ENCODE peak calls at places on chromosomes 1 and 21, in seven cellular contexts. F is pancreas, T is H9, M is BE2C, A is cardiac muscle cell, R is colonic mucosa, D is aorta. H is an unnamed sample. For H3K9me3, the result is how much of the 10 kb centered on the place peaks cover.

GRCh38 chr1:110542730-110543129 is 23.8 kb upstream of the KCNA10 start:
- DNase-seq in M (no peak), D (no peak), A (peak), F (no peak), R (no peak), T (no peak), H (no peak)

GRCh38 chr1:164651378-164651951 is 92.5 kb downstream of the PBX1 start:
- DNase-seq in A (no peak), R (peak), F (peak), M (no peak), T (no peak), D (no peak), H (no peak)

GRCh38 chr1:178266619-178267066 is 172.7 kb downstream of the RASAL2 start:
- DNase-seq in D (no peak), M (no peak), R (no peak), F (no peak), A (no peak), T (peak), H (no peak)

GRCh38 chr1:119805746-119806145 is 5.5 kb downstream of the REG4 start:
- DNase-seq in T (no peak), M (no peak), A (no peak), D (no peak), R (no peak), F (no peak), H (no peak)

GRCh38 chr1:200224315-200224714 is 185.5 kb downstream of the ZNF281 start:
- DNase-seq in F (no peak), R (no peak), T (no peak), D (no peak), M (no peak), A (no peak), H (no peak)

GRCh38 chr1:166905136-166905535 is 29.1 kb upstream of the TADA1 start:
- DNase-seq in M (no peak), A (no peak), F (no peak), T (no peak), R (no peak), D (no peak), H (no peak)

GRCh38 chr1:89953072-89953626 is 41.8 kb upstream of the ZNF326 start:
- DNase-seq in R (peak), A (peak), F (no peak), M (peak), T (peak), D (no peak), H (no peak)

GRCh38 chr1:59071289-59071688 is 225.6 kb upstream of the FGGY start:
- DNase-seq in R (peak), D (no peak), F (no peak), T (no peak), A (no peak), M (no peak), H (no peak)

GRCh38 chr1:27727126-27727525 is 1.4 kb downstream of the FAM76A start:
- DNase-seq in R (no peak), T (no peak), A (peak), M (no peak), F (no peak), D (no peak), H (no peak)

GRCh38 chr1:196271212-196271947 is 336.9 kb downstream of the KCNT2 start:
- DNase-seq in M (no peak), F (no peak), A (no peak), T (no peak), R (no peak), D (no peak), H (no peak)

GRCh38 chr1:31812158-31812829 is 3.5 kb downstream of the SPOCD1 start:
- DNase-seq in A (no peak), R (no peak), M (no peak), T (no peak), D (no peak), F (no peak), H (no peak)

GRCh38 chr1:66542314-66542713 is 8.4 kb downstream of the SGIP1 start:
- DNase-seq in R (no peak), A (no peak), F (no peak), D (no peak), M (no peak), T (no peak), H (no peak)

GRCh38 chr1:17773626-17774326 is 18.6 kb downstream of the ACTL8 start:
- DNase-seq in D (peak), T (no peak), A (no peak), R (no peak), F (no peak), M (no peak), H (no peak)

GRCh38 chr1:205972491-205973168 is 29.4 kb upstream of the SLC26A9 start:
- DNase-seq in D (no peak), A (no peak), T (no peak), M (peak), F (no peak), R (no peak), H (no peak)

GRCh38 chr1:168926236-168926635 is 180.3 kb upstream of the ATP1B1 start:
- DNase-seq in F (no peak), D (no peak), M (no peak), A (no peak), T (no peak), R (no peak), H (no peak)

GRCh38 chr1:237104096-237104495 is 62.1 kb downstream of the RYR2 start:
- DNase-seq in A (no peak), D (no peak), M (no peak), R (no peak), F (no peak), T (no peak), H (no peak)

GRCh38 chr1:223737342-223737741 is 25.0 kb downstream of the CAPN2 start:
- DNase-seq in M (no peak), R (no peak), T (no peak), D (no peak), A (no peak), F (no peak), H (no peak)

GRCh38 chr1:117664314-117664713 is 58.5 kb downstream of the TENT5C start:
- DNase-seq in F (no peak), M (no peak), D (no peak), R (no peak), T (no peak), A (no peak), H (no peak)

GRCh38 chr1:214588963-214589597 is 13.9 kb upstream of the CENPF start:
- DNase-seq in A (no peak), T (no peak), D (no peak), F (no peak), R (no peak), M (no peak), H (no peak)

GRCh38 chr1:181083842-181084605 is 4.5 kb upstream of the IER5 start:
- DNase-seq in F (peak), T (peak), A (peak), R (peak), M (peak), D (peak), H (no peak)

GRCh38 chr1:83055391-83056170 is 943.4 kb downstream of the TTLL7 start:
- DNase-seq in T (no peak), D (no peak), M (no peak), A (no peak), F (no peak), R (no peak), H (no peak)

GRCh38 chr1:25977816-25978215 is 20.0 kb downstream of the PAFAH2 start:
- DNase-seq in T (no peak), R (no peak), D (no peak), F (no peak), M (no peak), A (no peak), H (no peak)

GRCh38 chr1:71039666-71040262 is 7.9 kb downstream of the PTGER3 start:
- DNase-seq in M (no peak), F (no peak), D (no peak), A (no peak), T (no peak), R (no peak), H (no peak)

GRCh38 chr1:182259229-182259872 is 132.2 kb downstream of the GLUL start:
- DNase-seq in D (peak), T (no peak), F (peak), M (no peak), R (peak), A (peak), H (peak)

GRCh38 chr1:43388613-43389012 is 987 bp downstream of the MED8 start:
- DNase-seq in M (no peak), F (no peak), T (no peak), A (no peak), D (no peak), R (no peak), H (no peak)

GRCh38 chr1:8357329-8358101 is 39.6 kb downstream of the SLC45A1 start:
- DNase-seq in M (no peak), R (no peak), F (no peak), T (no peak), D (no peak), A (no peak), H (no peak)

GRCh38 chr1:102970496-102971078 is 137.7 kb downstream of the COL11A1 start:
- DNase-seq in A (peak), D (no peak), M (peak), R (no peak), T (peak), F (no peak), H (no peak)

GRCh38 chr21:46124083-46124925 is 26.4 kb downstream of the COL6A2 start:
- DNase-seq in F (no peak), M (no peak), D (peak), R (no peak), A (no peak), T (peak), H (no peak)

GRCh38 chr1:9909222-9910046 is 635 bp downstream of the CTNNBIP1 start:
- DNase-seq in M (no peak), T (no peak), F (peak), R (peak), D (peak), A (no peak), H (peak)

GRCh38 chr21:31557956-31558838 is 101.3 kb upstream of the SOD1 start:
- DNase-seq in M (peak), D (no peak), A (peak), R (peak), T (peak), F (no peak), H (no peak)

GRCh38 chr1:13407811-13408210 is 2.4 kb upstream of the PRAMEF20 start:
- DNase-seq in M (no peak), F (no peak), R (no peak), D (no peak), A (no peak), T (no peak), H (no peak)
- H3K9me3 ChIP-seq in M (under half), F (under half), R (under half), D (under half), A (under half), T (half or more), H (under half)

DNA sequence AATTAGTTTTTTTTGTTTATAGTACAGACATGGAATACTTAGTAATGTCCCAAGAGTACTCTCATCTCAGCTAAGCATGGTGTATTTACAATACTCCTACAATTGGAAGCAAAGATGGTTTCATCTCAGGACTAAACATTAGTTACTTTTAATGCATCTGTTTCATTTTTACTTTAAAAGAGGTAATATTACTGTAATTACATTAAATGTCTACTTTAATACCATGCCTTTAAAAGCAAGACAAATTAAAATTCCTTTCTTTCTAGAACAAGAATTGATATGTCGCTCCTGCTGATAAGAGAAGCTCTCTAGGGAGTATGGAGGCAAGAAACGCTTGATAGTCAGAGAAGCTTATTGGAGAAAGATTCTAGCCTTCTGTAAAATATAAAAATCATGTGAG is 284.9 kb upstream of the ADAMTS5 start:
- DNase-seq in M (no peak), T (no peak), D (no peak), A (no peak), R (no peak), F (no peak), H (no peak)
- H3K9me3 ChIP-seq in M (under half), T (under half), D (under half), A (under half), R (under half), F (under half), H (under half)

GRCh38 chr1:5798151-5798730 is 194.0 kb downstream of the NPHP4 start:
- DNase-seq in R (no peak), M (no peak), D (no peak), T (peak), F (no peak), A (no peak), H (no peak)

GRCh38 chr1:5796028-5796427 is 196.2 kb downstream of the NPHP4 start:
- DNase-seq in A (no peak), D (no peak), F (no peak), M (no peak), T (no peak), R (no peak), H (no peak)

GRCh38 chr1:5794279-5794678 is 197.9 kb downstream of the NPHP4 start:
- DNase-seq in A (no peak), F (no peak), R (no peak), D (no peak), M (no peak), T (no peak), H (no peak)

GRCh38 chr1:5798904-5799303 is 193.3 kb downstream of the NPHP4 start:
- DNase-seq in T (no peak), R (no peak), A (no peak), F (no peak), D (no peak), M (no peak), H (no peak)

GRCh38 chr1:5793516-5793915 is 198.7 kb downstream of the NPHP4 start:
- DNase-seq in A (no peak), T (no peak), F (peak), R (no peak), M (no peak), D (no peak), H (no peak)
- H3K9me3 ChIP-seq in A (under half), T (under half), F (under half), R (under half), M (under half), D (under half), H (under half)

GRCh38 chr1:29567257-29567656 is 330.9 kb downstream of the PTPRU start:
- DNase-seq in A (no peak), R (no peak), M (no peak), D (no peak), T (no peak), F (no peak), H (no peak)

GRCh38 chr1:29569971-29570634 is 333.8 kb downstream of the PTPRU start:
- DNase-seq in A (no peak), F (no peak), R (no peak), T (no peak), D (no peak), M (no peak), H (no peak)

GRCh38 chr1:29563571-29563970 is 327.2 kb downstream of the PTPRU start:
- DNase-seq in D (no peak), T (no peak), A (peak), F (no peak), M (no peak), R (no peak), H (no peak)

GRCh38 chr1:29563092-29563491 is 326.8 kb downstream of the PTPRU start:
- DNase-seq in A (no peak), F (no peak), D (no peak), M (no peak), T (no peak), R (no peak), H (no peak)

GRCh38 chr1:29565490-29565889 is 329.2 kb downstream of the PTPRU start:
- DNase-seq in R (no peak), T (no peak), A (no peak), F (no peak), M (no peak), D (no peak), H (no peak)
- H3K9me3 ChIP-seq in R (under half), T (under half), A (under half), F (under half), M (under half), D (under half), H (half or more)

GRCh38 chr21:44654576-44654950 is at the start of gene KRTAP12-4:
- DNase-seq in A (no peak), M (no peak), F (no peak), D (no peak), T (no peak), R (no peak), H (no peak)
- H3K9me3 ChIP-seq in A (under half), M (under half), F (under half), D (under half), T (under half), R (under half), H (under half)

GRCh38 chr1:2962946-2963345 is 58.3 kb upstream of the ACTRT2 start:
- DNase-seq in D (peak), F (no peak), T (no peak), A (no peak), R (no peak), M (no peak), H (no peak)

GRCh38 chr1:2961081-2961480 is 60.2 kb upstream of the ACTRT2 start:
- DNase-seq in M (no peak), A (no peak), F (no peak), R (no peak), T (no peak), D (peak), H (no peak)

GRCh38 chr1:2962061-2962460 is 59.2 kb upstream of the ACTRT2 start:
- DNase-seq in R (no peak), D (no peak), T (no peak), A (no peak), F (no peak), M (no peak), H (no peak)

GRCh38 chr1:2961661-2962060 is 59.6 kb upstream of the ACTRT2 start:
- DNase-seq in T (no peak), M (no peak), D (peak), R (no peak), A (no peak), F (no peak), H (no peak)

GRCh38 chr1:2962541-2962940 is 58.7 kb upstream of the ACTRT2 start:
- DNase-seq in D (no peak), M (no peak), R (no peak), A (no peak), F (no peak), T (no peak), H (no peak)
- H3K9me3 ChIP-seq in D (under half), M (under half), R (under half), A (under half), F (under half), T (half or more), H (under half)

DNA sequence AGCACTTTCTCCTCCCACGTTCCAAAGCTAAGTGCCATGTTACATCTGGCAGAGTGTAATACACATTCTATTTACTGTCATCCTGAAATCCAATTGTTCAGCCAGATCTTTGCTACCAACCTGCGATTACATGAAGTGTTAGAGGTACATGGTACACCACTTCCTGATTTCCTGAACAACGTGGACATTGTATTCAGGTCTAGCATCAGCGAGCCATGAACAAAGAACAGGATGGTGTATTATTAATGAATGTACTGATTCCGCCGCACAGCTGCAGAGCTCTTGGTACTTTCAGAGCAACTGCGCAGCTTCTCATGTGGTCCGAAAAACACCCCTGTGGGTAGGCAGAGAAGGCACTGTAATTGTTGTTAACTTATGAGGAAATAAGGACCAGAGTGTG is 511.3 kb downstream of the AJAP1 start:
- DNase-seq in T (no peak), A (no peak), D (no peak), M (no peak), F (no peak), R (no peak), H (no peak)
- H3K9me3 ChIP-seq in T (under half), A (under half), D (under half), M (under half), F (under half), R (under half), H (under half)

DNA sequence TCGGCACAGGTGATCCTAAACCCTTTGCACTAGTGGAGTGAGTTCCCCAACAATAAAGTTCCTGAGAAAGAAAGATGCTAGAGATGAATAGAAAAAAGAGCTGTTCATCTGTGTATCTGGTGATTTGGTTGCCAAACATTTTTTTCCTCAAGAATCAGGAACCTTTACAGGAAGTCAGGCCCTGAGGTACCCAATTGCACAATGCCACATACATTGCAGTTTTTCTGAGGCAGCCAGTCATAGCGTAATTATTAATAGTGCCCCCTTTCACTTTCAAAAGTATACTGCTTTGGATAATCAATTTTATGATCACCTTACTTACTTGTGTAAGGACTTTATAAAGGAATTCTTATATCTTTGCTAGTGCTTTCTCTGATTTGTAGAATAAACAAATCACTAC is 346.3 kb upstream of the POU3F1 start:
- DNase-seq in T (no peak), A (no peak), R (no peak), D (no peak), F (no peak), M (no peak), H (no peak)
- H3K9me3 ChIP-seq in T (under half), A (under half), R (under half), D (under half), F (under half), M (under half), H (half or more)

H was measured in left ventricle myocardium inferior.